ENCODE peak calls at places on chromosomes 2 and 18, in eight cellular contexts. M is IMR-90; L is WTC11; Z is HEK293T; S is H4; J is stimulated activated CD4-positive, alpha-beta T cell treated with anti-CD3 and anti-CD28 coated beads, Interleukin-2, amount 100 ng/mL, for 48 hours; V is Peyer's patch; Y is omental fat pad. X is an unnamed sample.

GRCh38 chr2:52810460-52810859 is 957.1 kb upstream of the CHAC2 start:
- DNase-seq in Y (no peak), J (no peak), M (peak; percentile 49), L (no peak), V (no peak), S (peak; percentile 10), Z (peak; percentile 2), X (peak; percentile 7)

GRCh38 chr2:216499641-216500218 is 1.1 kb downstream of the RPL37A start:
- DNase-seq in J (no peak), Y (no peak), Z (no peak), M (peak; percentile 19), L (no peak), S (no peak), V (no peak), X (no peak)

GRCh38 chr2:75494137-75494769 is 66.5 kb downstream of the EVA1A start:
- DNase-seq in M (peak; percentile 5), S (no peak), Z (no peak), Y (no peak), L (no peak), V (no peak), J (no peak), X (no peak)

GRCh38 chr2:143176606-143177005 is 47.4 kb downstream of the ARHGAP15 start:
- DNase-seq in Z (no peak), L (no peak), Y (no peak), J (no peak), V (peak; percentile 40), S (no peak), M (no peak), X (no peak)

GRCh38 chr2:100013892-100014677 is 128.3 kb downstream of the AFF3 start:
- DNase-seq in Y (no peak), Z (peak; percentile 28), V (no peak), L (peak; percentile 37), M (peak; percentile 99), S (peak; percentile 93), J (no peak), X (peak; percentile 22)

GRCh38 chr2:166375205-166375735 is 474 bp downstream of the SCN9A start:
- DNase-seq in M (peak; percentile 30), Z (peak; percentile 9), S (peak; percentile 36), J (no peak), V (no peak), L (no peak), Y (no peak), X (no peak)

GRCh38 chr2:186059096-186059495 is 320.5 kb downstream of the FSIP2 start:
- DNase-seq in J (no peak), S (peak; percentile 9), L (no peak), V (no peak), Y (no peak), M (peak; percentile 27), Z (no peak), X (peak; percentile 36)

GRCh38 chr2:6741229-6741628 is 124.5 kb downstream of the CMPK2 start:
- DNase-seq in Z (no peak), L (no peak), V (no peak), Y (no peak), J (no peak), M (no peak), S (no peak), X (no peak)

GRCh38 chr2:74391209-74391579 is 11.1 kb upstream of the DCTN1 start:
- DNase-seq in J (no peak), S (no peak), Y (no peak), M (peak; percentile 22), L (no peak), Z (peak; percentile 34), V (no peak), X (peak; percentile 24)

GRCh38 chr18:58785171-58785805 is 79.4 kb upstream of the ZNF532 start:
- DNase-seq in Y (no peak), J (no peak), V (no peak), M (peak; percentile 88), L (no peak), Z (no peak), S (peak; percentile 94), X (peak; percentile 80)

GRCh38 chr18:6444484-6445228 is 29.9 kb upstream of the L3MBTL4 start:
- DNase-seq in J (no peak), V (no peak), Y (no peak), L (no peak), S (no peak), M (no peak), Z (no peak), X (no peak)

GRCh38 chr18:50282521-50283335 is 1.4 kb upstream of the MBD1 start:
- DNase-seq in L (no peak), Y (no peak), Z (no peak), V (no peak), S (peak; percentile 1), J (no peak), M (no peak), X (no peak)

GRCh38 chr2:122960727-122961641 is 1064.1 kb upstream of the CNTNAP5 start:
- DNase-seq in Y (no peak), V (no peak), M (no peak), S (peak; percentile 22), L (no peak), J (no peak), Z (no peak), X (peak; percentile 36)

GRCh38 chr2:223815186-223815883 is 22.0 kb downstream of the AP1S3 start:
- DNase-seq in Z (peak; percentile 74), J (no peak), L (no peak), S (peak; percentile 92), M (peak; percentile 92), V (no peak), Y (no peak), X (peak; percentile 96)

GRCh38 chr2:169659314-169659713 is 34.9 kb downstream of the CFAP210 start:
- DNase-seq in L (no peak), Z (no peak), V (no peak), S (no peak), Y (no peak), M (no peak), J (no peak), X (no peak)

GRCh38 chr2:127771756-127772155 is 39.2 kb downstream of the WDR33 start:
- DNase-seq in J (no peak), Y (no peak), L (no peak), Z (no peak), V (no peak), M (peak; percentile 70), S (no peak), X (peak; percentile 74)

GRCh38 chr18:43757273-43757672 is 480.0 kb upstream of the SYT4 start:
- DNase-seq in M (no peak), Y (no peak), L (no peak), S (no peak), J (no peak), V (no peak), Z (no peak), X (no peak)